ENCODE peak calls at places on chromosomes 7 and 10, in six cellular contexts. U is SK-N-SH, H is K562, P is H1, N is HCT116, Y is HepG2. V is an unnamed sample.

GRCh38 chr10:77939561-77940001 is 13.0 kb upstream of the DLG5 start:
- DNase-seq in H (no peak), P (no peak), U (no peak), Y (no peak), N (no peak), V (no peak)

GRCh38 chr10:125145636-125146035 is 14.7 kb downstream of the CTBP2 start:
- DNase-seq in H (no peak), U (no peak), Y (no peak), P (no peak), N (no peak), V (no peak)

GRCh38 chr7:14195896-14196295 is 206.4 kb upstream of the ETV1 start:
- DNase-seq in H (no peak), P (no peak), N (no peak), U (no peak), Y (no peak), V (no peak)

GRCh38 chr10:37442882-37443281 is 317.5 kb downstream of the ANKRD30A start:
- DNase-seq in U (no peak), H (no peak), P (no peak), Y (no peak), N (no peak), V (no peak)

GRCh38 chr7:25272265-25272664 is 44.0 kb upstream of the NPVF start:
- DNase-seq in N (no peak), P (no peak), Y (no peak), U (no peak), H (no peak), V (no peak)

GRCh38 chr7:835491-836401 is 3.5 kb downstream of the SUN1 start:
- DNase-seq in N (no peak), P (no peak), Y (no peak), U (no peak), H (no peak), V (no peak)

GRCh38 chr7:50496541-50496940 is 46.4 kb upstream of the FIGNL1 start:
- DNase-seq in H (no peak), Y (no peak), N (no peak), P (no peak), U (peak; percentile 51), V (no peak)

GRCh38 chr7:17152698-17153097 is 145.8 kb upstream of the AHR start:
- DNase-seq in P (no peak), Y (no peak), H (no peak), N (no peak), U (no peak), V (no peak)

GRCh38 chr10:15324611-15325010 is 46.5 kb downstream of the FAM171A1 start:
- DNase-seq in Y (no peak), H (no peak), N (no peak), P (no peak), U (no peak), V (no peak)

GRCh38 chr7:92155108-92155755 is 21.0 kb upstream of the CYP51A1 start:
- DNase-seq in U (no peak), Y (no peak), P (no peak), N (no peak), H (no peak), V (no peak)

GRCh38 chr10:99929360-99929759 is 80.4 kb downstream of the DNMBP start:
- DNase-seq in H (no peak), P (no peak), N (no peak), U (no peak), Y (no peak), V (no peak)

GRCh38 chr10:120400601-120401000 is 56.4 kb upstream of the PLPP4 start:
- DNase-seq in N (no peak), U (no peak), Y (no peak), H (no peak), P (no peak), V (no peak)

GRCh38 chr7:3076700-3077099 is 33.0 kb upstream of the CARD11 start:
- DNase-seq in P (no peak), N (no peak), Y (peak; percentile 10), H (no peak), U (no peak), V (no peak)

GRCh38 chr10:35447693-35448407 is 111.5 kb downstream of the CCNY start:
- DNase-seq in U (peak; percentile 40), P (peak; percentile 15), H (peak; percentile 51), N (peak; percentile 10), Y (peak; percentile 86), V (peak; percentile 52)

GRCh38 chr10:49284356-49284755 is 14.6 kb upstream of the C10orf71 start:
- DNase-seq in N (no peak), Y (no peak), H (no peak), U (no peak), P (no peak), V (no peak)

GRCh38 chr10:89342219-89342966 is 14.6 kb downstream of the IFIT3 start:
- DNase-seq in H (no peak), N (no peak), Y (no peak), U (peak; percentile 73), P (no peak), V (no peak)

GRCh38 chr10:72344932-72345331 is 9.8 kb downstream of the DNAJB12 start:
- DNase-seq in P (no peak), Y (no peak), U (no peak), H (no peak), N (no peak), V (no peak)

GRCh38 chr7:70218006-70218405 is 619.7 kb downstream of the AUTS2 start:
- DNase-seq in P (no peak), U (no peak), H (no peak), Y (no peak), N (no peak), V (no peak)

GRCh38 chr10:44971935-44972792 is 6.4 kb downstream of the DEPP1 start:
- DNase-seq in U (no peak), N (no peak), H (no peak), Y (no peak), P (no peak), V (no peak)

GRCh38 chr10:125283831-125284614 is 123.7 kb upstream of the CTBP2 start:
- DNase-seq in U (no peak), H (no peak), Y (no peak), P (no peak), N (no peak), V (no peak)

GRCh38 chr10:124090630-124091209 is 2.7 kb downstream of the CHST15 start:
- DNase-seq in H (no peak), Y (peak; percentile 34), U (no peak), P (no peak), N (no peak), V (no peak)

GRCh38 chr10:75269605-75270004 is 33.8 kb upstream of the COMTD1 start:
- DNase-seq in U (no peak), H (peak; percentile 53), N (no peak), Y (no peak), P (no peak), V (no peak)

GRCh38 chr10:15571570-15571969 is 148.2 kb downstream of the ITGA8 start:
- DNase-seq in Y (no peak), H (peak; percentile 11), U (no peak), P (no peak), N (no peak), V (no peak)

GRCh38 chr7:120226188-120226587 is 46.8 kb upstream of the KCND2 start:
- DNase-seq in H (no peak), U (no peak), N (no peak), Y (no peak), P (no peak), V (no peak)

GRCh38 chr7:80858141-80858903 is 60.5 kb downstream of the SEMA3C start:
- DNase-seq in N (no peak), P (no peak), U (no peak), Y (peak; percentile 50), H (no peak), V (no peak)

GRCh38 chr7:2487586-2488271 is 11.5 kb upstream of the GRIFIN start:
- DNase-seq in P (no peak), N (no peak), Y (no peak), H (no peak), U (no peak), V (no peak)

GRCh38 chr7:4268040-4268965 is 413.8 kb upstream of the FOXK1 start:
- DNase-seq in H (no peak), P (no peak), Y (no peak), N (no peak), U (no peak), V (no peak)

GRCh38 chr7:21965318-21965717 is 19.6 kb upstream of the CDCA7L start:
- DNase-seq in N (no peak), U (no peak), H (no peak), P (no peak), Y (no peak), V (no peak)

GRCh38 chr7:760006-760405 is 32.9 kb upstream of the PRKAR1B start:
- DNase-seq in P (no peak), N (no peak), U (no peak), H (no peak), Y (no peak), V (no peak)

GRCh38 chr10:62559481-62560206 is 185.5 kb downstream of the ZNF365 start:
- DNase-seq in U (no peak), H (no peak), Y (no peak), P (no peak), N (no peak), V (no peak)

GRCh38 chr7:150875791-150876190 is 23.5 kb downstream of the AOC1 start:
- DNase-seq in P (no peak), N (peak; percentile 16), U (no peak), H (peak; percentile 37), Y (no peak), V (no peak)

DNA sequence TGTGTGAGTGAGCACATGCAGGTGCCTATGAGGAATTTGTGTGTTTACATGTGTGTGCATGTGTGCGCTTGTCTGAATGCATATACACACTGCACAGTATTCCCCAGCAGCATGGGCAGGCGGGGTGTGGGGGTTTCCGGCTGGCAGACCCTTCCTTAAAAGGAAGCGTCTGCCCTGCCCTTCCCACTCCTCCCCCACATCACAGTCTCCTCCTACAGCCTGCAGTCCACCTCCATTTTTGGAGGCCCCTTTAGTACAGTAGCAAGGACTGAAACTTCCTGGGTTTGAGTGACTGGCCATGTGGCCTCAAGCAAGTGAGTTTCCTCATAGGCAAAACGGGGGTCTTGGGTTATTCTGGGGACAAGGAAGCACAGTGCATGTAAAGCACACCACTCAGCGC is 62.1 kb upstream of the COL13A1 start:
- DNase-seq in Y (no peak), N (no peak), H (no peak), P (no peak), U (no peak), V (no peak)
- TF ChIP-seq JUND in Y (no peak), N (no peak), H (no peak), P (no peak), U (no peak), V (no peak)

DNA sequence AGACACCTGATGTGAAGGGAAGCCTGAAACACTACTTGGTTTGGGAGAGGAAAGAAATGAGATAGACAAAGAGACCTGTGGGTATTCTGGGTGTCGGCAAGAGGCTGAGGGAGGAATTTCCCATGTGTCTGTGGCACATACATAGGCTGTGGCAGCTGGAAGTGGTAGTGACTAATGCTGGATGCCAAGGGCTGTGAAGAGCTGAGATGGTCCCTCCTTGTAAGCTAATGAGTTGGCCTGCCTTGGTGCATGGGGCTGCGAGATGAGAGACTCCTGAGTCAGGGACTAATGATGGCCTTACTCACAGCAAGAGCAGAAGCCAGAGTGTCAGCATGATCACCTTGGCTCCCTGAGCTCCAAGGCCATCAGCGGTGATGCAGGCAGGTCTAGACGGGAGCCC is 119.0 kb upstream of the EEPD1 start:
- DNase-seq in Y (no peak), N (no peak), U (no peak), P (no peak), H (no peak), V (no peak)
- TF ChIP-seq JUND in Y (no peak), N (no peak), U (peak; percentile 37), P (no peak), H (no peak), V (no peak)

GRCh38 chr7:128708235-128708634 is 30.9 kb upstream of the CALU start:
- DNase-seq in P (no peak), U (no peak), Y (no peak), H (no peak), N (no peak), V (no peak)
- TF ChIP-seq JUND in P (no peak), U (no peak), Y (no peak), H (no peak), N (no peak), V (no peak)

GRCh38 chr10:132572545-132572937 is 35.0 kb downstream of the INPP5A start:
- DNase-seq in P (no peak), Y (no peak), U (no peak), H (no peak), N (no peak), V (no peak)
- TF ChIP-seq JUND in P (no peak), Y (no peak), U (no peak), H (no peak), N (no peak), V (no peak)